ENCODE peak calls at places on chromosomes 12 and 14, in six cellular contexts. P, V, T, F, X and J are unnamed samples.

GRCh38 chr12:68891141-68891540 is 41.8 kb downstream of the CPM start:
- DNase-seq in F (no peak), V (no peak), X (no peak), P (no peak), T (no peak), J (no peak)

GRCh38 chr12:12275874-12276273 is 9.0 kb upstream of the LRP6 start:
- DNase-seq in T (no peak), V (no peak), F (no peak), X (no peak), P (no peak), J (no peak)

GRCh38 chr12:70847871-70848270 is 72.7 kb downstream of the PTPRR start:
- DNase-seq in T (no peak), V (no peak), F (no peak), X (no peak), P (no peak), J (no peak)

GRCh38 chr14:95196268-95196667 is 38.9 kb upstream of the DICER1 start:
- DNase-seq in F (no peak), X (no peak), T (no peak), P (no peak), V (no peak), J (peak; percentile 4)

GRCh38 chr14:53537421-53538315 is 384.5 kb upstream of the DDHD1 start:
- DNase-seq in T (peak; percentile 32), F (no peak), V (no peak), X (no peak), P (no peak), J (no peak)

GRCh38 chr14:73746540-73747385 is 32.6 kb upstream of the PNMA1 start:
- DNase-seq in T (no peak), P (no peak), X (no peak), F (no peak), V (no peak), J (no peak)

GRCh38 chr14:91116913-91117588 is 3.2 kb downstream of the DGLUCY start:
- DNase-seq in X (no peak), F (no peak), T (no peak), P (no peak), V (no peak), J (no peak)

GRCh38 chr14:103302966-103303365 is 31.1 kb upstream of the EIF5 start:
- DNase-seq in F (no peak), T (no peak), X (no peak), P (no peak), V (no peak), J (no peak)

GRCh38 chr12:100026241-100026640 is 41.5 kb upstream of the ANKS1B start:
- DNase-seq in P (no peak), V (no peak), X (no peak), F (no peak), T (no peak), J (no peak)

GRCh38 chr12:99553461-99553860 is 94.1 kb upstream of the GARIN6 start:
- DNase-seq in P (no peak), T (no peak), V (no peak), X (no peak), F (no peak), J (no peak)

GRCh38 chr14:89851031-89851430 is 103.5 kb downstream of the EFCAB11 start:
- DNase-seq in T (no peak), X (no peak), V (no peak), F (no peak), P (no peak), J (no peak)

GRCh38 chr14:33556382-33557121 is 394.3 kb downstream of the EGLN3 start:
- DNase-seq in T (peak; percentile 33), V (no peak), X (no peak), P (no peak), F (no peak), J (peak; percentile 83)

GRCh38 chr12:9331218-9331626 is 123.0 kb upstream of the PZP start:
- DNase-seq in F (peak; percentile 53), V (peak; percentile 62), T (peak; percentile 60), X (peak; percentile 77), P (peak; percentile 65), J (peak; percentile 58)

GRCh38 chr14:28773917-28774691 is 7.5 kb downstream of the FOXG1 start:
- DNase-seq in V (no peak), X (no peak), T (peak; percentile 66), F (no peak), P (no peak), J (no peak)

GRCh38 chr14:102320033-102320660 is 601 bp downstream of the ZNF839 start:
- DNase-seq in V (peak; percentile 43), X (no peak), F (peak; percentile 42), P (no peak), T (peak; percentile 58), J (no peak)

GRCh38 chr12:54036620-54037359 is 3.9 kb downstream of the HOXC5 start:
- DNase-seq in T (peak; percentile 76), F (no peak), P (no peak), X (no peak), V (no peak), J (peak; percentile 79)

GRCh38 chr12:50055831-50056628 is 1.4 kb upstream of the ASIC1 start:
- DNase-seq in F (no peak), P (no peak), T (peak; percentile 54), X (peak; percentile 41), V (no peak), J (peak; percentile 61)

GRCh38 chr12:40921563-40922163 is 229.4 kb downstream of the CNTN1 start:
- DNase-seq in T (peak; percentile 33), X (no peak), V (no peak), F (no peak), P (no peak), J (peak; percentile 26)

GRCh38 chr14:99430491-99430890 is 50.2 kb downstream of the SETD3 start:
- DNase-seq in F (no peak), V (no peak), T (no peak), P (peak; percentile 33), X (no peak), J (peak; percentile 2)

DNA sequence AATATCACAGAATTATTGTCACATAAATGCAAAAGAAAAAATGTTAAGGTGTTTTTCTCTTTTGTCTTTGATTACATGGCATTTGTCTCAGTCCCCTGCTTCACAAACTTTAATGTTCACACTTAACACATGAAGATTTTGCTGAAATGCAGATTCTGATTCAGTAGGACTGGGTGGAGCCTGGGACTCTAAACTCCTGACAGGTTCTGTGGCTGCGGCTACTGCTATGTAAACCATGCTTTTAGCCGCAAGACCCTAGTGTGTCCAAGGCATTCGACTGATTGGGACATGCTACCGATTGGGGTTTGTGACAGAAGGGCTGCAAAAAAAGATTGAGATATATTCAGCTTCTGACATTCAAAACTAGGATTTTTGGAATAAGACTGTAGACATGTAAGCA is 72.6 kb upstream of the SLC35F4 start:
- DNase-seq in X (no peak), F (no peak), P (no peak), V (no peak), T (no peak), J (no peak)
- TF ChIP-seq CTCF in X (no peak), F (no peak), P (no peak), V (no peak), T (no peak), J (no peak)

GRCh38 chr14:54642950-54643695 is 76.2 kb downstream of the SAMD4A start:
- DNase-seq in X (no peak), V (no peak), P (no peak), T (peak; percentile 51), F (no peak), J (peak; percentile 24)
- TF ChIP-seq CTCF in X (no peak), V (no peak), P (peak; percentile 47), T (peak; percentile 36), F (peak; percentile 55), J (no peak)

GRCh38 chr12:63845726-63846125 is 1.2 kb downstream of the SRGAP1 start:
- DNase-seq in V (no peak), P (no peak), T (peak; percentile 56), F (peak; percentile 34), X (no peak), J (peak; percentile 64)

GRCh38 chr12:63844391-63845341 is at the start of gene SRGAP1:
- DNase-seq in V (peak; percentile 75), F (peak; percentile 60), T (peak; percentile 74), X (peak; percentile 48), P (no peak), J (peak; percentile 79)

GRCh38 chr12:63841611-63842010 is 2.9 kb upstream of the SRGAP1 start:
- DNase-seq in P (no peak), T (no peak), V (no peak), X (no peak), F (no peak), J (no peak)

GRCh38 chr12:63846249-63846967 is 1.9 kb downstream of the SRGAP1 start:
- DNase-seq in V (no peak), X (no peak), F (no peak), T (peak; percentile 25), P (no peak), J (peak; percentile 43)

DNA sequence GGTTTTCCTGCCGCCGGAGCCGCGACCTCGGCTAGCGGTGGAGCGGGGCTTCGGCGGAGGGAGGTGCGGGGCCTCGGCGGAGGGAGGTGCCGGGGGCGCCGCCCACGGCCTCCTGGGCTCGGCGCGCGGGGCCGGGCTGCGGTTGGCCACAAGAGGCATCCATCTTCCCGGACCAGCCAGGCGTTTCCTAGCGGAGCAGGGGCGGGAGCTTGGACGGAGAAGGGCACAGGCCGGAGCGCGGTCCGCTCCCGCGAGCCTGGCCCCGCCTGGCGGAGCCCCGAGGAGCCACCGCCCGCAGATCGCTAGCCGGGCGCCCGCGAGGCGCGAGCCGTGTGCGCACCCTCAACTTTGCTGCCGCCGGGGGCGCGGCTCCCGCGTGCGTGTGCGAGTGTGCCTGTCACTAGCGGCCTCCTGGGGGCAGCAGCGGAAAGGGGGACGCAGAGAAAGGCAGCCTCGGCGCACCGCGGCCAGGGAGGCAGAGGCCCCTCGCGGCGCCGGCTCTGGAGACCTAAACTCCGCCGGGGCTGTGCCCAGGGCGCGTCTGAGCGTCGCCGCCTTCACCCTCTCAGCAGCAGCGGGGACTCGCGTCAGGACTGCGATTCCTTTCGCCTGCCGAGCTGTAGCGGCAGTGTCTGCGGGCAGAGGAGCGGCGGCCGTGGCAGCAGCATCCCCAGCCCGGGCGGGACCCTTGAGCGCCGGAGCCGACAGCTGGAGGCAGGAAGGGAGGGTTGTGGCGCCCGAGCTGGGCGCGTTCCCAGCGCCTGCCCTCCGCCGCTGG is 698 bp upstream of the SRGAP1 start:
- DNase-seq in T (peak; percentile 95), F (peak; percentile 88), V (peak; percentile 90), P (peak; percentile 58), X (peak; percentile 85), J (peak; percentile 92)
- TF ChIP-seq CTCF in T (peak; percentile 55), F (peak; percentile 77), V (peak; percentile 93), P (peak; percentile 55), X (peak; percentile 90), J (peak; percentile 96)

GRCh38 chr14:42110167-42110566 is 503.5 kb downstream of the LRFN5 start:
- DNase-seq in P (no peak), X (no peak), F (peak; percentile 47), V (no peak), T (peak; percentile 82), J (peak; percentile 56)
- TF ChIP-seq CTCF in P (no peak), X (peak; percentile 57), F (peak; percentile 80), V (no peak), T (peak; percentile 91), J (peak; percentile 52)

GRCh38 chr12:105100998-105101397 is 6.5 kb upstream of the WASHC4 start:
- DNase-seq in X (no peak), V (no peak), T (peak; percentile 48), F (no peak), P (no peak), J (no peak)
- TF ChIP-seq CTCF in X (no peak), V (no peak), T (no peak), F (no peak), P (no peak), J (peak; percentile 24)